ENCODE peak calls at places on chromosomes 2 and 18, in seven cellular contexts. E is spleen, D is body of pancreas, I is ovary, M is sigmoid colon, V is tibial nerve, F is endothelial cell of umbilical vein. T is an unnamed sample.

GRCh38 chr2:3703741-3704355 is 473 bp downstream of the DCDC2C start:
- DNase-seq in D (no peak), V (no peak), F (no peak), M (no peak), E (no peak), I (no peak), T (no peak)

GRCh38 chr2:10668402-10669012 is 21.3 kb downstream of the NOL10 start:
- DNase-seq in M (no peak), E (no peak), F (peak; percentile 82), D (no peak), V (no peak), I (no peak), T (no peak)

GRCh38 chr2:68368657-68369339 is 3.7 kb downstream of the PLEK start:
- DNase-seq in D (no peak), F (no peak), I (no peak), V (no peak), M (no peak), E (no peak), T (no peak)

GRCh38 chr2:63755980-63756379 is 85.7 kb upstream of the UGP2 start:
- DNase-seq in E (no peak), M (no peak), I (no peak), D (no peak), V (no peak), F (no peak), T (no peak)

GRCh38 chr18:59501876-59502221 is 142.8 kb upstream of the LMAN1 start:
- DNase-seq in D (no peak), M (no peak), E (no peak), F (no peak), V (no peak), I (no peak), T (no peak)

GRCh38 chr2:108922141-108922915 is 66.7 kb downstream of the EDAR start:
- DNase-seq in E (peak; percentile 56), I (no peak), M (peak; percentile 64), F (no peak), D (no peak), V (no peak), T (no peak)

GRCh38 chr2:29189052-29189451 is 73.8 kb downstream of the CLIP4 start:
- DNase-seq in I (no peak), D (no peak), M (no peak), F (no peak), V (no peak), E (no peak), T (no peak)

GRCh38 chr2:102100371-102101096 is 42.0 kb upstream of the IL1R1 start:
- DNase-seq in V (no peak), I (no peak), D (no peak), M (no peak), E (no peak), F (no peak), T (no peak)

GRCh38 chr2:43024515-43024962 is 201.9 kb downstream of the ZFP36L2 start:
- DNase-seq in F (peak; percentile 64), E (peak; percentile 83), I (peak; percentile 70), V (peak; percentile 40), M (peak; percentile 87), D (peak; percentile 76), T (peak; percentile 66)

GRCh38 chr2:118697771-118698170 is 149.7 kb downstream of the EN1 start:
- DNase-seq in E (no peak), I (no peak), F (no peak), V (no peak), D (no peak), M (no peak), T (no peak)

GRCh38 chr2:235774153-235774552 is 280.3 kb downstream of the AGAP1 start:
- DNase-seq in E (no peak), M (peak; percentile 36), D (no peak), V (no peak), F (no peak), I (no peak), T (no peak)

GRCh38 chr2:235770909-235771820 is 277.3 kb downstream of the AGAP1 start:
- DNase-seq in I (no peak), F (no peak), D (no peak), M (peak; percentile 52), E (no peak), V (no peak), T (no peak)

GRCh38 chr2:235776531-235776930 is 282.7 kb downstream of the AGAP1 start:
- DNase-seq in D (no peak), I (no peak), F (no peak), M (peak; percentile 44), V (no peak), E (no peak), T (no peak)

GRCh38 chr2:235769046-235769445 is 275.2 kb downstream of the AGAP1 start:
- DNase-seq in F (no peak), D (no peak), V (no peak), M (peak; percentile 53), I (no peak), E (no peak), T (no peak)

GRCh38 chr2:235773188-235773928 is 279.5 kb downstream of the AGAP1 start:
- DNase-seq in F (peak; percentile 42), M (no peak), V (no peak), I (no peak), E (no peak), D (no peak), T (no peak)
- H3K36me3 ChIP-seq in F (no peaks in the 10 kb centered on the region), M (peaks cover 3% of the 10 kb centered on the region), V (peaks cover 43% of the 10 kb centered on the region), I (no peaks in the 10 kb centered on the region), E (no peaks in the 10 kb centered on the region), D (no peaks in the 10 kb centered on the region), T (no peaks in the 10 kb centered on the region)

GRCh38 chr2:205041472-205042130 is 496.3 kb downstream of the PARD3B start:
- DNase-seq in F (no peak), D (no peak), M (no peak), E (no peak), I (no peak), V (no peak), T (no peak)

GRCh38 chr2:205052781-205053180 is 507.5 kb downstream of the PARD3B start:
- DNase-seq in E (no peak), F (no peak), D (no peak), M (no peak), V (no peak), I (no peak), T (no peak)

GRCh38 chr2:205051417-205051816 is 506.1 kb downstream of the PARD3B start:
- DNase-seq in M (no peak), D (no peak), E (no peak), V (no peak), F (no peak), I (no peak), T (no peak)

GRCh38 chr2:205043285-205043684 is 498.0 kb downstream of the PARD3B start:
- DNase-seq in V (no peak), I (no peak), F (no peak), D (no peak), E (no peak), M (no peak), T (no peak)

GRCh38 chr2:205047273-205047839 is 502.1 kb downstream of the PARD3B start:
- DNase-seq in V (no peak), F (no peak), M (no peak), I (no peak), E (no peak), D (no peak), T (no peak)
- H3K4me3 ChIP-seq in V (no peak overlapping the region), F (no peak overlapping the region), M (no peak overlapping the region), I (no peak overlapping the region), E (no peak overlapping the region), D (no peak overlapping the region), T (no peak overlapping the region)

GRCh38 chr2:222809582-222809981 is 51.3 kb upstream of the ACSL3 start:
- DNase-seq in M (no peak), I (no peak), V (no peak), E (no peak), D (no peak), F (no peak), T (no peak)
- TF ChIP-seq POLR2A in M (no peak), I (no peak), V (no peak), E (no peak), D (no peak), F (no peak), T (no peak)

GRCh38 chr2:215380699-215381098 is 55.2 kb downstream of the FN1 start:
- DNase-seq in I (no peak), D (no peak), M (no peak), E (no peak), F (no peak), V (no peak), T (no peak)
- H3K36me3 ChIP-seq in I (no peaks in the 10 kb centered on the region), D (no peaks in the 10 kb centered on the region), M (peaks cover 76% of the 10 kb centered on the region), E (no peaks in the 10 kb centered on the region), F (peaks cover 75% of the 10 kb centered on the region), V (peaks cover 93% of the 10 kb centered on the region), T (no peaks in the 10 kb centered on the region)